ENCODE peak calls at places on chromosome 2, in nine cellular contexts. X is Calu3, P is astrocyte of the cerebellum, O is RWPE1, C is cardiac muscle cell, D is natural killer cell, Y is WTC11, B is GM12865, U is colonic mucosa. F is an unnamed sample.

GRCh38 chr2:18987592-18988073 is 370.8 kb downstream of the OSR1 start:
- DNase-seq in P (peak), U (peak), O (peak), Y (no peak), C (peak), B (no peak), D (no peak), X (peak), F (peak)

GRCh38 chr2:47561906-47562305 is 158.9 kb downstream of the MSH2 start:
- DNase-seq in C (no peak), O (no peak), U (no peak), B (no peak), Y (no peak), X (no peak), D (no peak), P (no peak), F (no peak)

GRCh38 chr2:212811036-212811805 is 272.6 kb upstream of the ERBB4 start:
- DNase-seq in O (no peak), Y (no peak), U (no peak), D (no peak), B (peak), P (no peak), X (no peak), C (no peak), F (no peak)

GRCh38 chr2:23434721-23435121 is 49.7 kb downstream of the KLHL29 start:
- DNase-seq in X (no peak), O (no peak), B (no peak), U (no peak), Y (no peak), C (no peak), P (no peak), D (no peak), F (no peak)

GRCh38 chr2:23380562-23381065 is 4.4 kb upstream of the KLHL29 start:
- DNase-seq in U (no peak), P (no peak), D (no peak), B (peak), O (no peak), Y (no peak), X (peak), C (no peak), F (no peak)

GRCh38 chr2:102235491-102235890 is 48.7 kb downstream of the IL1RL2 start:
- DNase-seq in X (peak), P (no peak), Y (peak), O (no peak), C (peak), D (no peak), U (no peak), B (no peak), F (peak)

GRCh38 chr2:197784956-197785941 is at the start of gene BOLL:
- DNase-seq in U (no peak), Y (peak), P (no peak), C (no peak), O (no peak), B (no peak), D (no peak), X (no peak), F (no peak)

GRCh38 chr2:54524236-54524991 is 68.3 kb downstream of the SPTBN1 start:
- DNase-seq in P (peak), U (no peak), C (peak), O (peak), B (peak), X (peak), D (no peak), Y (no peak), F (peak)

GRCh38 chr2:158599609-158600008 is 142.9 kb downstream of the PKP4 start:
- DNase-seq in B (no peak), Y (no peak), O (peak), U (no peak), D (no peak), X (no peak), C (no peak), P (no peak), F (no peak)

GRCh38 chr2:138842341-138842740 is 62.2 kb upstream of the NXPH2 start:
- DNase-seq in P (no peak), X (no peak), U (no peak), O (no peak), Y (no peak), C (no peak), B (no peak), D (no peak), F (no peak)

GRCh38 chr2:138846216-138846821 is 66.1 kb upstream of the NXPH2 start:
- DNase-seq in B (peak), X (peak), U (no peak), O (peak), D (no peak), Y (no peak), P (no peak), C (peak), F (peak)

DNA sequence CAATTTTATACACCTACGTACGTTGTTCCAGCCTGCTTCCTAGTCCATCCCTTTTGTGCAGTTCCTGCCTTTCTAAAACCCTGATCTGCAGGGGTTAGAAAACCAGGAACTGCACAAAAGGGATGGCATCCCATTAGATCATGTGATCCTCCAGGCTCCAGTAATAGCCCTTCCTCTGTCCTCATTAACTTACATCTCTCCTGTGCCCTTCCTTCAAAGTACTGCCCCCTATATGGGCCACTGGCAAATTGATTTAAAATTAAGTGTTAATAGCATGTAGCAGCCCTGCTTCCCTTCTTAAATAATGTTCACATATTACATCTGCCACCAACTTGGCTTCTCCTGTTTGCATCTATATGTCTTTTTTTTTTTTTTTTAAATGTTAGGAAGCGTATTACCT is 61.3 kb upstream of the NXPH2 start:
- DNase-seq in B (no peak), C (no peak), O (no peak), X (no peak), Y (no peak), U (no peak), D (no peak), P (no peak), F (no peak)
- TF ChIP-seq CTCF in B (no peak), C (no peak), O (no peak), X (no peak), Y (no peak), U (no peak), D (no peak), P (no peak), F (no peak)

GRCh38 chr2:208793434-208793833 is 386.8 kb downstream of the PTH2R start:
- DNase-seq in O (no peak), Y (no peak), C (no peak), D (no peak), X (no peak), U (no peak), B (no peak), P (no peak), F (no peak)

GRCh38 chr2:208791257-208791656 is 384.7 kb downstream of the PTH2R start:
- DNase-seq in C (no peak), U (no peak), B (no peak), O (no peak), D (no peak), X (no peak), P (no peak), Y (no peak), F (no peak)

GRCh38 chr2:208794288-208794975 is 387.8 kb downstream of the PTH2R start:
- DNase-seq in C (no peak), Y (no peak), P (no peak), U (no peak), B (no peak), O (no peak), D (no peak), X (no peak), F (no peak)

DNA sequence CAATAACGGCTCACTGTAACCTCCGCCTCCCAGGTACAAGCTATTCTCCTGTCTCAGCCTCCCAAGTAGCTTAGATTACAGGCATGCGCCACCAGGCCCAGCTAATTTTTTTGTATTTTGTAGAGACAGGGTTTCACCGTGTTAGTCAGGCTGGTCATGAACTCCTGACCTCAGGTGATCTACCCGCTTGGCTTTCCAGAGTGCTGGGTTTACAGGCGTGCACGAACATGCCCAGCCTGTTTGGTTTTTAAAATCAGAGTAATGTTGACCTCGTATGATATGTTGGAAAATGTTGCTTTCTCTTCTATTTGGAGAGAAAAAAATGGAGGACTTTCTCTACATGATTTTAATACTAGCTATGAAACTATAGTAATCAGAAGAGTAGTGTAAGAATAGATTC is 386.2 kb downstream of the PTH2R start:
- DNase-seq in O (peak), X (no peak), U (no peak), P (no peak), D (no peak), Y (no peak), C (no peak), B (no peak), F (no peak)
- TF ChIP-seq CTCF in O (no peak), X (no peak), U (no peak), P (no peak), D (no peak), Y (no peak), C (no peak), B (no peak), F (no peak)

DNA sequence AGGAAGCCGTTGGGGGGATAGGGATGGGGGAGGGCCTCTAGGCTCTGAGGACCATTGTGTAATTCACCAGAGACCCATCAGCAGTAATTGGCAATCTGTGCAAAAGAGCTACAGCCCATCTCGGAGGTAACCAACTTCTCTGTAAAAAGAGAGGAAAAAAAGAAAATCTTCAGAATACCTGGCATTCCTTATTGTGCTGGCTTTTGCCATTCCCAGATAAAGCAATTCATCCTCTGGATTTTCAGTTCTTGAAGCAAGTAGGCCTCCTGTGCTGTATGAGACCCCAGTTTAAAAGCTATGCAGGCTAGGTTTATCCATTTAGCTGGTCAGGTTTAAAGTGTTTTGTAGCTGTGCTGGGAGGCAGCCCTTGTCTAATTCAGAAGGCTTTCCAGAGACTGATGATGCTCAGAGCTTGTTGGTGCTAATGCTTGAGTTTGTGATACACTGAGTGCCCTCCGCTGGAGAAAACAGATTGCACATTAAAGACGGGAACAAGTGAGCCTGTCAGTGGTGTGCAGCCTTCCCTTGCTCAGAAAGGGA is at the start of gene LRRTM4:
- DNase-seq in O (no peak), X (no peak), C (peak), D (no peak), P (no peak), B (no peak), Y (peak), U (no peak), F (peak)
- TF ChIP-seq CTCF in O (no peak), X (no peak), C (no peak), D (no peak), P (peak), B (no peak), Y (no peak), U (no peak), F (peak)

DNA sequence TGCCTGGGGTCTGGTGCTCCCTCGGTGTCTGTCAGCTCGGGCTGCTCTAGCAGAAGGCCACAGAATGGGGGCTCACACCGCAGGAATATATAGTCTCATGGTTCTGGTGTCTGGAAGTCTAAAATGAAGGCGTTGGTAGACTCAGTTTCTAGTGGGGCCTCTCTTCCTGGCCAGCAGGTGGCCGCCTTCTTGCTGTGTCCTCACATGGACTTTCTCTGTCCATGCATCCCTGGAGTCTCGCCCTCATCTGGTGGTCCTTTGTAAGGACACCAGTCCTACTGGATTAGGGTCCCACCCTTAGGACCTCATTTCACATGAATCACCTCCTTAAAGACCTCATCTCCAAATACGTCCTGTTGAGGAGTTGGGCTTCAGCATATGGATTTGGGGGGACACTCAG is 65.7 kb downstream of the RRM2 start:
- DNase-seq in D (no peak), C (no peak), Y (no peak), P (no peak), X (no peak), O (no peak), B (no peak), U (no peak), F (peak)
- TF ChIP-seq CTCF in D (no peak), C (peak), Y (peak), P (peak), X (no peak), O (peak), B (no peak), U (peak), F (peak)

DNA sequence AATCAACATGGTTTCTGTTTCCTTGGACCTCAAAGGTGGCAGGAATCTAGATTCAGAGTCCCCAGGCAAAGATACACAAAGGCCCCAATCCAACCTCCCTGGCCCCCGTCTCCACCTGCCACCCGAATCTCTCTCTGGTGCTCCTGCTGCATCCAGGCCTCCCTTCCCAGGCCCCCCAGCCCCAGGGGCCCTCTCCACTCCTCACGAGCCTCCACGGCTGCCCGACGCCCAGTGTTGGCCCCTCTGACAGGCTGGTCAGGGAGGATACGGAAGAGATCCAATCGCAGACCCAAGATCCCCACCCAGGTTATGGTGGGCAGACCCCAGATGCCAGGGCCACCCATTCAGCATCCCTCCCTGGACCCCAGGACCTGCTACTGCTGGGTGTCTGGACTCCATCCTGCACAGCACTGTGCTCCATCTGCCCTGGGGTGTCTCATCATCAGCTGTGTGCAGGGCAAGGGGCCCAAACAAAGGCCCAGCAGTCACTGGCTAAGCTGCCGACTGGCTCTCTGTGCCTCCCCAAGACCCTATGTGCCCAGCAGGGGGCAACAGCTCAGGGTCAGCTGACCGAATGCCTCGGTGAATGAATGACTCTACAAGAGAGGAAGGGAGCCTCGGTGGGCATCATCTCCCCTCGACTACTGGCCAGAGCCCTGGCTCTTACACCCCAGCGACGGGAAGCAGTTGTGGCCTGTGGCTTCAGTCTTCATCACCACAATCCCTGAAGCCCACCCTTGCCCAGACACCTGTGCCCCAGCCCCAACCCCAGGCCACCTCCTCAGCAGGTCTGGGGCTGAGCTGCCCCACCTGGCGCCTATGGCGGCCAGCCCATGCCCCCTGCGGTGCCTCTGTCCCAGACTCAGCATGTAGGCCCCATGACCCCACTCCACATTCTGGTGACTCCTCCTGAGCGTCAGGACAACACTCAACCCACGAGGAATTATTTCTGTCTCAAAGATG is 2.0 kb upstream of the GPR17 start:
- DNase-seq in O (no peak), P (no peak), C (no peak), U (no peak), X (no peak), B (no peak), Y (no peak), D (no peak), F (no peak)
- TF ChIP-seq CTCF in O (no peak), P (no peak), C (no peak), U (no peak), X (no peak), B (no peak), Y (no peak), D (no peak), F (no peak)

GRCh38 chr2:10900216-10901109 is 11.3 kb upstream of the KCNF1 start:
- DNase-seq in X (peak), B (peak), O (no peak), C (peak), D (peak), U (peak), P (no peak), Y (no peak), F (no peak)
- TF ChIP-seq CTCF in X (no peak), B (peak), O (no peak), C (peak), D (peak), U (no peak), P (peak), Y (no peak), F (peak)

GRCh38 chr2:240820607-240821428 is 799 bp upstream of the KIF1A start:
- DNase-seq in C (peak), B (no peak), P (no peak), X (peak), D (no peak), Y (peak), U (no peak), O (no peak), F (peak)
- TF ChIP-seq CTCF in C (no peak), B (no peak), P (no peak), X (no peak), D (no peak), Y (no peak), U (no peak), O (no peak), F (no peak)

GRCh38 chr2:177799531-177799930 is 273.0 kb downstream of the PDE11A start:
- DNase-seq in U (peak), X (peak), P (no peak), D (no peak), O (no peak), B (peak), C (peak), Y (peak), F (peak)
- TF ChIP-seq CTCF in U (peak), X (no peak), P (peak), D (peak), O (peak), B (peak), C (peak), Y (peak), F (peak)

GRCh38 chr2:41068740-41069139 is 616.9 kb upstream of the SLC8A1 start:
- DNase-seq in B (no peak), D (no peak), U (no peak), O (no peak), P (no peak), X (no peak), Y (no peak), C (no peak), F (no peak)
- TF ChIP-seq CTCF in B (no peak), D (no peak), U (no peak), O (no peak), P (no peak), X (no peak), Y (no peak), C (no peak), F (no peak)

DNA sequence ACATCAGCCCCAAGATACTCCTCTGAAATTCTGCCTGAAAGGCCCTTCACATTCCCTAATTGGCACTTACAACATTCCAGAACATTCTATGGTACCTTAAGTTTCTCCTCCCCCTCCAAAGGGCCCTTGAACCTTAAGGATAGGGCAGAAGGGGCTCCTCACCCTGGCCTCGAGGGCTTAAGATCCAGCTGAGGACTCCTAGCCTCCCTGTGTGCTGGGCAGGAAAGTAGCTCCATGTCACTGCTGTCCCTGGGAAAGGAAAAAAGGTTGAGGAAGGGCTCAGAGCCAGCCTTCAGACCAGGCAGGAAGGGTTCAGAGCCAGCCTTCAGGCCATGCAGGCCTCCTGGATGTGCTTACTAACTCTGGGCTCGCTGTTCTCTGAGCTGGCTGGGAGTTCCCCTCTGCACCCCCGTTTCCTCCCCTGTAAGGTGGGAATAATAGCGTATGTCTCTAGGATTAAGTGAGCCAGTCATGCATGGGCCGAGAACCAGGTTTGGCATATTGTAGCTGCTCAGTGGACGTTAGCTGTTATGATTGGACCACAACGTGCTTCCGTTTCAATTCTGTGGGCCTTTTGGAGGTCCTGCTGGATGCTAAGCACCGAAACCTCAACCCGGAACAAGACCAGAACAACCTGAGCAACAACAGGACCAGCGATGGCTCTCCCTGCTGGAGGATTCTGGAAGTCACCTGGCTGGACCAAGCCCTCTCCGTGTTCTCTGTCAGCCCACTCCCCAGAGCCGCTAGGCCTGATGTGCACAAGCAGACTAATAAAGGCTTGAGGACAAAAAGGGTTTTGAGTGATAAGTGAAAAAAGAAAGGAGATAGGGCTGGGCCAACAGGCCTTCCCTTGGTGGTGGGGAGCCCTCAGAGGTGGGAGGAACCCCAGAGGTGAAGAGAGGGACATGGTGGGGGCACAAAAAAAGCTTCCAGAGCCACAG is 1.0 kb upstream of the B3GNT7 start:
- DNase-seq in Y (peak), C (no peak), O (no peak), P (no peak), X (no peak), D (peak), U (peak), B (peak), F (peak)
- TF ChIP-seq CTCF in Y (no peak), C (peak), O (no peak), P (peak), X (peak), D (peak), U (peak), B (peak), F (peak)